ENCODE peak calls at places on chromosomes 4 and X, in eight cellular contexts. One of them, this sample, is unnamed.

GRCh38 chr4:5798447-5798846 is 87.4 kb downstream of the EVC start:
- DNase-seq in mammary epithelial cell: no peak
- DNase-seq in GM03348: peak
- DNase-seq in A549: no peak
- DNase-seq in astrocyte: no peak
- DNase-seq in activated B cell treated with CpG ODN at 0.5 μM for 24 hours: no peak
- DNase-seq in memory B cell: no peak
- DNase-seq in NCI-H2029 treated with DMSO at 0.1 percent for 48 hours: no peak
- DNase-seq in this sample: no peak

GRCh38 chrX:31099536-31100090 is 27.8 kb upstream of the FTHL17 start:
- DNase-seq in mammary epithelial cell: peak
- DNase-seq in GM03348: no peak
- DNase-seq in A549: no peak
- DNase-seq in activated B cell treated with CpG ODN at 0.5 μM for 24 hours: no peak
- DNase-seq in NCI-H2029 treated with DMSO at 0.1 percent for 48 hours: no peak
- DNase-seq in astrocyte: no peak
- DNase-seq in memory B cell: no peak
- DNase-seq in this sample: no peak

GRCh38 chrX:71621644-71622346 is 3.5 kb upstream of the CXCR3 start:
- DNase-seq in GM03348: peak
- DNase-seq in astrocyte: no peak
- DNase-seq in mammary epithelial cell: no peak
- DNase-seq in NCI-H2029 treated with DMSO at 0.1 percent for 48 hours: no peak
- DNase-seq in memory B cell: no peak
- DNase-seq in activated B cell treated with CpG ODN at 0.5 μM for 24 hours: no peak
- DNase-seq in A549: no peak
- DNase-seq in this sample: no peak

GRCh38 chrX:138986235-138986634 is 274.7 kb upstream of the FGF13 start:
- DNase-seq in astrocyte: peak
- DNase-seq in NCI-H2029 treated with DMSO at 0.1 percent for 48 hours: no peak
- DNase-seq in mammary epithelial cell: peak
- DNase-seq in GM03348: peak
- DNase-seq in activated B cell treated with CpG ODN at 0.5 μM for 24 hours: no peak
- DNase-seq in A549: no peak
- DNase-seq in memory B cell: no peak
- DNase-seq in this sample: no peak

GRCh38 chr4:183107891-183108459 is 8.9 kb downstream of the WWC2 start:
- DNase-seq in NCI-H2029 treated with DMSO at 0.1 percent for 48 hours: no peak
- DNase-seq in astrocyte: no peak
- DNase-seq in A549: no peak
- DNase-seq in mammary epithelial cell: peak
- DNase-seq in activated B cell treated with CpG ODN at 0.5 μM for 24 hours: no peak
- DNase-seq in GM03348: no peak
- DNase-seq in memory B cell: no peak
- DNase-seq in this sample: no peak

GRCh38 chr4:141238196-141238595 is 17.5 kb downstream of the ZNF330 start:
- DNase-seq in activated B cell treated with CpG ODN at 0.5 μM for 24 hours: no peak
- DNase-seq in GM03348: peak
- DNase-seq in astrocyte: peak
- DNase-seq in A549: no peak
- DNase-seq in NCI-H2029 treated with DMSO at 0.1 percent for 48 hours: no peak
- DNase-seq in memory B cell: no peak
- DNase-seq in mammary epithelial cell: no peak
- DNase-seq in this sample: no peak

GRCh38 chrX:119121341-119121740 is 6.3 kb downstream of the KIAA1210 start:
- DNase-seq in A549: no peak
- DNase-seq in activated B cell treated with CpG ODN at 0.5 μM for 24 hours: no peak
- DNase-seq in memory B cell: no peak
- DNase-seq in GM03348: peak
- DNase-seq in mammary epithelial cell: no peak
- DNase-seq in astrocyte: no peak
- DNase-seq in NCI-H2029 treated with DMSO at 0.1 percent for 48 hours: no peak
- DNase-seq in this sample: no peak

GRCh38 chr4:76601791-76602190 is 166.8 kb downstream of the SHROOM3 start:
- DNase-seq in activated B cell treated with CpG ODN at 0.5 μM for 24 hours: no peak
- DNase-seq in memory B cell: no peak
- DNase-seq in A549: no peak
- DNase-seq in NCI-H2029 treated with DMSO at 0.1 percent for 48 hours: no peak
- DNase-seq in GM03348: peak
- DNase-seq in mammary epithelial cell: no peak
- DNase-seq in astrocyte: peak
- DNase-seq in this sample: no peak

GRCh38 chr4:85491527-85491926 is 16.6 kb downstream of the ARHGAP24 start:
- DNase-seq in NCI-H2029 treated with DMSO at 0.1 percent for 48 hours: no peak
- DNase-seq in A549: no peak
- DNase-seq in memory B cell: no peak
- DNase-seq in astrocyte: no peak
- DNase-seq in activated B cell treated with CpG ODN at 0.5 μM for 24 hours: no peak
- DNase-seq in mammary epithelial cell: no peak
- DNase-seq in GM03348: no peak
- DNase-seq in this sample: no peak

GRCh38 chr4:26197018-26197779 is 123.6 kb upstream of the RBPJ start:
- DNase-seq in memory B cell: no peak
- DNase-seq in GM03348: peak
- DNase-seq in NCI-H2029 treated with DMSO at 0.1 percent for 48 hours: no peak
- DNase-seq in mammary epithelial cell: peak
- DNase-seq in astrocyte: peak
- DNase-seq in activated B cell treated with CpG ODN at 0.5 μM for 24 hours: no peak
- DNase-seq in A549: peak
- DNase-seq in this sample: no peak

GRCh38 chr4:3747582-3747906 is 18.6 kb upstream of the ADRA2C start:
- DNase-seq in A549: no peak
- DNase-seq in NCI-H2029 treated with DMSO at 0.1 percent for 48 hours: no peak
- DNase-seq in astrocyte: no peak
- DNase-seq in GM03348: peak
- DNase-seq in mammary epithelial cell: no peak
- DNase-seq in memory B cell: no peak
- DNase-seq in activated B cell treated with CpG ODN at 0.5 μM for 24 hours: no peak
- DNase-seq in this sample: no peak

GRCh38 chr4:113708250-113708649 is 53.3 kb downstream of the CAMK2D start:
- DNase-seq in activated B cell treated with CpG ODN at 0.5 μM for 24 hours: no peak
- DNase-seq in A549: no peak
- DNase-seq in NCI-H2029 treated with DMSO at 0.1 percent for 48 hours: peak
- DNase-seq in mammary epithelial cell: no peak
- DNase-seq in memory B cell: no peak
- DNase-seq in astrocyte: peak
- DNase-seq in GM03348: no peak
- DNase-seq in this sample: no peak

GRCh38 chr4:113209652-113210320 is 160.3 kb downstream of the ANK2 start:
- DNase-seq in A549: no peak
- DNase-seq in GM03348: no peak
- DNase-seq in astrocyte: no peak
- DNase-seq in activated B cell treated with CpG ODN at 0.5 μM for 24 hours: no peak
- DNase-seq in NCI-H2029 treated with DMSO at 0.1 percent for 48 hours: no peak
- DNase-seq in memory B cell: no peak
- DNase-seq in mammary epithelial cell: no peak
- DNase-seq in this sample: no peak

GRCh38 chr4:58808817-58809216 is 1698.6 kb upstream of the IGFBP7 start:
- DNase-seq in A549: peak
- DNase-seq in NCI-H2029 treated with DMSO at 0.1 percent for 48 hours: no peak
- DNase-seq in activated B cell treated with CpG ODN at 0.5 μM for 24 hours: no peak
- DNase-seq in astrocyte: no peak
- DNase-seq in GM03348: no peak
- DNase-seq in memory B cell: no peak
- DNase-seq in mammary epithelial cell: no peak
- DNase-seq in this sample: no peak

GRCh38 chr4:53802500-53802899 is 211.2 kb upstream of the LNX1 start:
- DNase-seq in mammary epithelial cell: no peak
- DNase-seq in GM03348: no peak
- DNase-seq in memory B cell: no peak
- DNase-seq in NCI-H2029 treated with DMSO at 0.1 percent for 48 hours: no peak
- DNase-seq in activated B cell treated with CpG ODN at 0.5 μM for 24 hours: no peak
- DNase-seq in A549: no peak
- DNase-seq in astrocyte: no peak
- DNase-seq in this sample: no peak

GRCh38 chrX:114472788-114473187 is 111.1 kb upstream of the HTR2C start:
- DNase-seq in astrocyte: no peak
- DNase-seq in NCI-H2029 treated with DMSO at 0.1 percent for 48 hours: no peak
- DNase-seq in mammary epithelial cell: no peak
- DNase-seq in memory B cell: no peak
- DNase-seq in activated B cell treated with CpG ODN at 0.5 μM for 24 hours: no peak
- DNase-seq in A549: no peak
- DNase-seq in GM03348: no peak
- DNase-seq in this sample: no peak

GRCh38 chrX:39750798-39751197 is 347.0 kb downstream of the BCOR start:
- DNase-seq in astrocyte: no peak
- DNase-seq in NCI-H2029 treated with DMSO at 0.1 percent for 48 hours: no peak
- DNase-seq in memory B cell: no peak
- DNase-seq in activated B cell treated with CpG ODN at 0.5 μM for 24 hours: no peak
- DNase-seq in GM03348: no peak
- DNase-seq in mammary epithelial cell: no peak
- DNase-seq in A549: no peak
- DNase-seq in this sample: no peak

GRCh38 chr4:107854326-107855030 is 29.7 kb downstream of the SGMS2 start:
- DNase-seq in A549: no peak
- DNase-seq in astrocyte: peak
- DNase-seq in NCI-H2029 treated with DMSO at 0.1 percent for 48 hours: no peak
- DNase-seq in GM03348: peak
- DNase-seq in activated B cell treated with CpG ODN at 0.5 μM for 24 hours: no peak
- DNase-seq in memory B cell: no peak
- DNase-seq in mammary epithelial cell: no peak
- DNase-seq in this sample: no peak

GRCh38 chr4:26524001-26524400 is 33.7 kb upstream of the CCKAR start:
- DNase-seq in astrocyte: no peak
- DNase-seq in GM03348: no peak
- DNase-seq in memory B cell: no peak
- DNase-seq in activated B cell treated with CpG ODN at 0.5 μM for 24 hours: no peak
- DNase-seq in A549: no peak
- DNase-seq in NCI-H2029 treated with DMSO at 0.1 percent for 48 hours: no peak
- DNase-seq in mammary epithelial cell: no peak
- DNase-seq in this sample: no peak

GRCh38 chrX:44483965-44484606 is 58.6 kb downstream of the FUNDC1 start:
- DNase-seq in mammary epithelial cell: peak
- DNase-seq in GM03348: no peak
- DNase-seq in activated B cell treated with CpG ODN at 0.5 μM for 24 hours: no peak
- DNase-seq in astrocyte: peak
- DNase-seq in memory B cell: no peak
- DNase-seq in NCI-H2029 treated with DMSO at 0.1 percent for 48 hours: no peak
- DNase-seq in A549: peak
- DNase-seq in this sample: no peak

GRCh38 chr4:106316773-106317409 is 541 bp downstream of the AIMP1 start:
- DNase-seq in astrocyte: no peak
- DNase-seq in activated B cell treated with CpG ODN at 0.5 μM for 24 hours: no peak
- DNase-seq in GM03348: no peak
- DNase-seq in mammary epithelial cell: peak
- DNase-seq in A549: peak
- DNase-seq in memory B cell: no peak
- DNase-seq in NCI-H2029 treated with DMSO at 0.1 percent for 48 hours: no peak
- DNase-seq in this sample: no peak

GRCh38 chr4:150006197-150006596 is 72.0 kb upstream of the DCLK2 start:
- DNase-seq in mammary epithelial cell: no peak
- DNase-seq in A549: no peak
- DNase-seq in GM03348: peak
- DNase-seq in memory B cell: no peak
- DNase-seq in astrocyte: peak
- DNase-seq in NCI-H2029 treated with DMSO at 0.1 percent for 48 hours: no peak
- DNase-seq in activated B cell treated with CpG ODN at 0.5 μM for 24 hours: no peak
- DNase-seq in this sample: peak

GRCh38 chrX:96619588-96619987 is 65.1 kb upstream of the DIAPH2 start:
- DNase-seq in astrocyte: peak
- DNase-seq in activated B cell treated with CpG ODN at 0.5 μM for 24 hours: no peak
- DNase-seq in mammary epithelial cell: peak
- DNase-seq in GM03348: no peak
- DNase-seq in NCI-H2029 treated with DMSO at 0.1 percent for 48 hours: no peak
- DNase-seq in A549: no peak
- DNase-seq in memory B cell: no peak
- DNase-seq in this sample: no peak